ENCODE peak calls at places on chromosome 19, in five cellular contexts. J is left ventricle myocardium inferior, E is astrocyte, N is heart right ventricle, B is ascending aorta. C is an unnamed sample. For H3K4me1, the result is how much of the 10 kb centered on the place peaks cover.

GRCh38 chr19:57374179-57374578 is 10.8 kb downstream of the TRAPPC2B start:
- DNase-seq in J (no peak), E (no peak), N (no peak), B (no peak), C (no peak)

GRCh38 chr19:28793391-28794168 is 419.4 kb downstream of the UQCRFS1 start:
- DNase-seq in J (peak), E (no peak), N (no peak), B (no peak), C (no peak)

GRCh38 chr19:36605101-36605838 is at the start of gene ZNF382:
- DNase-seq in J (peak), E (peak), N (peak), B (peak), C (peak)

GRCh38 chr19:46759817-46760333 is 13.6 kb upstream of the STRN4 start:
- DNase-seq in J (no peak), E (peak), N (no peak), B (peak), C (peak)

GRCh38 chr19:51341976-51342580 is at the start of gene VSIG10L:
- DNase-seq in J (no peak), E (no peak), N (no peak), B (no peak), C (no peak)

GRCh38 chr19:46350029-46350757 is 3.3 kb downstream of the PPP5C start:
- DNase-seq in J (no peak), E (no peak), N (no peak), B (no peak), C (no peak)

GRCh38 chr19:31518626-31519025 is 169.4 kb upstream of the TSHZ3 start:
- DNase-seq in J (no peak), E (no peak), N (no peak), B (no peak), C (no peak)

GRCh38 chr19:29873024-29873800 is 61.4 kb downstream of the CCNE1 start:
- DNase-seq in J (peak), E (no peak), N (peak), B (peak), C (peak)

GRCh38 chr19:16373539-16373938 is 48.9 kb downstream of the KLF2 start:
- DNase-seq in J (peak), E (peak), N (peak), B (no peak), C (peak)

GRCh38 chr19:27618006-27618405 is 1594.9 kb downstream of the UQCRFS1 start:
- DNase-seq in J (no peak), E (no peak), N (no peak), B (no peak), C (no peak)

GRCh38 chr19:2455481-2456300 is 1.1 kb downstream of the LMNB2 start:
- DNase-seq in J (peak), E (no peak), N (peak), B (no peak), C (peak)

GRCh38 chr19:47002106-47002766 is 17.4 kb upstream of the NPAS1 start:
- DNase-seq in J (no peak), E (no peak), N (no peak), B (no peak), C (no peak)

DNA sequence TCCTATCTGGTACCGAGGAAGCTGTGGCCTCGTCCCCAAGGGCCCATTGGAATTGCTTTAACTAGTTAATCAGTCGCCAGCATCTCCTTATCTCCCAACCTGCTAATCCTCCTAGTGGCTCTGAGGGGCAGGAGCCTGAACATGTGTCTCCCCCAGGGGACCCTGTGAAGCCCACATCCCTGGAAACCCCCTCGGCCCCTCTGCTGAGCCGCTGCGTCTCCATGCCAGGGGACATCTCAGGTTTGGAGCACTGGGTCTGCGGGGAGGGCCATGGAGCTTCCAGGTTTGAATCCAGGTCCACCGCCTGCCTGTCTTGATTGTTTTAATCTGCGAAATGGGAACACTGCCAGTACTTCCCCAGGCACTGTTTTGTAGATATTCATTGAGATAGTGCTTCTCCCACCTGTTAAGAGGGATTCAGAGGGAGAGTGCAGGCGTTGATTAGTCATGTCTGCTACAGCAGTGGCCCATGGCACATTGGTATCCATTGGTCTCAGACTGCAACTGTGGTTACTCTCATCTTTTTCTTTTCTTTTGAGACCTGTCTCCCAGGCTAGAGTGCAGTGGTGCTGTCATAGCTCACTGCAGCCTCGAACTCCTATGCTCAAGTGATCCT is 6.4 kb downstream of the PNPLA6 start:
- DNase-seq in J (no peak), E (no peak), N (no peak), B (no peak), C (no peak)
- H3K4me1 ChIP-seq in J (under half), E (under half), N (under half), B (under half), C (under half)

GRCh38 chr19:33898062-33898677 is 101.5 kb downstream of the KCTD15 start:
- DNase-seq in J (no peak), E (no peak), N (no peak), B (no peak), C (no peak)
- TF ChIP-seq CTCF in J (no peak), E (no peak), N (no peak), B (no peak), C (no peak)

DNA sequence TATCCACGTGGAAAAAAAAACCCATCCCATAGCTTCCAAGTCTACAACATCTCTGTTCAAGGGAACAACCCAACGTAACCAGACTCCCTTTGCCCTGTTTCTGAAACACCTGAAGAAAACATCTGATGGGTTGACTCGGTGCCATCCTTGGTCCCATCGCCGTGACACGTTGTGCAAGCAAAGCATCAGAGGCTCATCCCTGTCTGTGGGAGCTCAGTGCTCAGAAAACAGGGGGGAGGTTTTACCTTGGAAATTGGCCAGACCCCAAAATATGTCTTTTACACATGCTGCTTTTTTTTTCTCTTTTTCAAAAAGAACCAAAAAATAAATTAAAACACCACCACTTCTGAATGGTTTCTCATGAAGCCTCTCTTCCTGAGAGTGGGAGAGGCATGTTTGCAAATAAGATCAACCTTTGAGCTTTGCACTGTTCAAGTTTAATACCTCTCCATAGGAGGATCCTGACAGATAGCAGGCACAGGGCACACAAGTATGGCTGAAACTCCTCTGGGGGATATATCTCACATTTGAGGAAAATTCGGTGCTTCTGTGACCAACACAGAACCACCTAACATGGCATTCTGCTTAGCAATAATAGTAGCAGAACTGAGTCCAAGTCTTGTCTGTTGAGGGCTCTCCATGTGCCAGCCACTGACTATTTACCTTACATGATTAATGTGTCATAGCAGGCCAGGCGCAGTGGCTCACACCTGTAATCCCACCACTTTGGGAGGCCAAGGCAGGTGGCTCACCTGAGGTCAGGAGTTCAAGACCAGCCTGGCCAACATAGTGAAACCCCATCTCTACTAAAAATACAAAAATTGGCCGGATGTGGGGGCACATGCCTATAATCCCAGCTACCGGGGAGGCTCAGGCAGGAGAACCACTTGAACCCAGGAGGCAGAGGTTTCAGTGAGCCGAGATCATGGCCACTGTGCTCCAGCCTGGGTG is 7.0 kb upstream of the PVR start:
- DNase-seq in J (no peak), E (no peak), N (no peak), B (no peak), C (no peak)
- H3K4me1 ChIP-seq in J (under half), E (under half), N (under half), B (under half), C (under half)

GRCh38 chr19:7383284-7383683 is 34.5 kb downstream of the ARHGEF18 start:
- DNase-seq in J (no peak), E (no peak), N (no peak), B (no peak), C (no peak)
- TF ChIP-seq CTCF in J (no peak), E (no peak), N (no peak), B (no peak), C (no peak)

GRCh38 chr19:19098703-19099632 is 35.2 kb downstream of the SLC25A42 start:
- DNase-seq in J (no peak), E (no peak), N (peak), B (no peak), C (no peak)

GRCh38 chr19:19094513-19094912 is 30.7 kb downstream of the SLC25A42 start:
- DNase-seq in J (no peak), E (no peak), N (no peak), B (no peak), C (no peak)

GRCh38 chr19:19096641-19097627 is 33.1 kb downstream of the SLC25A42 start:
- DNase-seq in J (no peak), E (no peak), N (no peak), B (no peak), C (no peak)

GRCh38 chr19:19098084-19098702 is 34.4 kb downstream of the SLC25A42 start:
- DNase-seq in J (no peak), E (no peak), N (no peak), B (no peak), C (no peak)

GRCh38 chr19:19095691-19096090 is 31.9 kb downstream of the SLC25A42 start:
- DNase-seq in J (no peak), E (no peak), N (no peak), B (no peak), C (no peak)
- H3K4me1 ChIP-seq in J (under half), E (under half), N (under half), B (under half), C (under half)

GRCh38 chr19:11137542-11138384 is 17.8 kb downstream of the SPC24 start:
- DNase-seq in J (peak), E (peak), N (peak), B (peak), C (peak)
- TF ChIP-seq CTCF in J (peak), E (peak), N (peak), B (peak), C (peak)

GRCh38 chr19:55208880-55209429 is 346 bp downstream of the PTPRH start:
- DNase-seq in J (no peak), E (no peak), N (no peak), B (no peak), C (no peak)

GRCh38 chr19:55213547-55213946 is 4.2 kb upstream of the PTPRH start:
- DNase-seq in J (no peak), E (no peak), N (no peak), B (no peak), C (no peak)

GRCh38 chr19:55210120-55210493 is 806 bp upstream of the PTPRH start:
- DNase-seq in J (no peak), E (peak), N (no peak), B (no peak), C (no peak)

GRCh38 chr19:55209430-55210119 is at the start of gene PTPRH:
- DNase-seq in J (no peak), E (no peak), N (no peak), B (no peak), C (no peak)

GRCh38 chr19:55212447-55212846 is 3.1 kb upstream of the PTPRH start:
- DNase-seq in J (no peak), E (no peak), N (no peak), B (no peak), C (no peak)
- H3K4me1 ChIP-seq in J (under half), E (under half), N (under half), B (under half), C (under half)

GRCh38 chr19:17429661-17430101 is 9.8 kb downstream of the MVB12A start:
- DNase-seq in J (no peak), E (no peak), N (no peak), B (no peak), C (peak)
- TF ChIP-seq CTCF in J (no peak), E (no peak), N (no peak), B (no peak), C (no peak)

GRCh38 chr19:20482721-20483120 is 82.9 kb downstream of the ZNF737 start:
- DNase-seq in J (no peak), E (no peak), N (no peak), B (no peak), C (no peak)
- H3K4me1 ChIP-seq in J (under half), E (under half), N (under half), B (under half), C (under half)